ENCODE peak calls at places on chromosomes 16 and 17, in seven cellular contexts. D is activated CD8-positive, alpha-beta memory T cell treated with anti-CD3 and anti-CD28 coated beads for 1 hour; F is left ventricle myocardium superior; A is amygdala; Y is GM12865; O is mucosa of gallbladder; U is lung microvascular endothelial cell. X is an unnamed sample.

GRCh38 chr17:8012996-8013640 is 10.7 kb downstream of the GUCY2D start:
- DNase-seq in D (no peak), F (no peak), A (no peak), Y (no peak), O (no peak), U (no peak), X (no peak)

GRCh38 chr17:44830359-44831269 is 527 bp upstream of the GJC1 start:
- DNase-seq in D (no peak), F (peak), A (no peak), Y (no peak), O (peak), U (peak), X (peak)

GRCh38 chr16:67423634-67424575 is 7.0 kb upstream of the HSD11B2 start:
- DNase-seq in D (no peak), F (no peak), A (no peak), Y (no peak), O (no peak), U (no peak), X (no peak)

GRCh38 chr16:50372611-50373344 is 4.0 kb upstream of the BRD7 start:
- DNase-seq in D (no peak), F (peak), A (no peak), Y (no peak), O (peak), U (no peak), X (peak)

GRCh38 chr16:87628246-87628923 is 26.1 kb downstream of the JPH3 start:
- DNase-seq in D (no peak), F (no peak), A (no peak), Y (no peak), O (no peak), U (no peak), X (no peak)

GRCh38 chr16:85323961-85324253 is 211.6 kb upstream of the CIBAR2 start:
- DNase-seq in D (no peak), F (no peak), A (no peak), Y (no peak), O (no peak), U (no peak), X (no peak)

GRCh38 chr17:8865385-8865784 is 2.1 kb downstream of the PIK3R6 start:
- DNase-seq in D (no peak), F (no peak), A (no peak), Y (no peak), O (no peak), U (no peak), X (no peak)

GRCh38 chr16:2084688-2085625 is 37.2 kb downstream of the TSC2 start:
- DNase-seq in D (no peak), F (no peak), A (no peak), Y (no peak), O (no peak), U (no peak), X (no peak)

GRCh38 chr17:35171834-35172233 is 22.4 kb downstream of the SLC35G3 start:
- DNase-seq in D (no peak), F (no peak), A (no peak), Y (no peak), O (no peak), U (peak), X (peak)

GRCh38 chr17:62819511-62820221 is 11.6 kb upstream of the MARCHF10 start:
- DNase-seq in D (no peak), F (peak), A (no peak), Y (no peak), O (peak), U (peak), X (peak)

GRCh38 chr16:58454178-58454577 is 45.8 kb upstream of the NDRG4 start:
- DNase-seq in D (no peak), F (no peak), A (no peak), Y (no peak), O (no peak), U (no peak), X (no peak)

GRCh38 chr17:64354824-64355535 is 35.7 kb downstream of the PECAM1 start:
- DNase-seq in D (no peak), F (no peak), A (no peak), Y (no peak), O (no peak), U (peak), X (peak)

GRCh38 chr16:16992986-16993783 is 477.6 kb downstream of the XYLT1 start:
- DNase-seq in D (no peak), F (no peak), A (no peak), Y (peak), O (no peak), U (no peak), X (no peak)

GRCh38 chr16:56189990-56190902 is 1.0 kb upstream of the GNAO1 start:
- DNase-seq in D (no peak), F (peak), A (peak), Y (no peak), O (no peak), U (no peak), X (no peak)

GRCh38 chr17:79840204-79840988 is 1.2 kb upstream of the CBX4 start:
- DNase-seq in D (no peak), F (peak), A (no peak), Y (peak), O (no peak), U (peak), X (peak)

GRCh38 chr16:25494292-25494691 is 197.5 kb upstream of the HS3ST4 start:
- DNase-seq in D (no peak), F (no peak), A (no peak), Y (no peak), O (no peak), U (no peak), X (no peak)

GRCh38 chr16:17307501-17307900 is 163.3 kb downstream of the XYLT1 start:
- DNase-seq in D (no peak), F (no peak), A (no peak), Y (no peak), O (peak), U (no peak), X (no peak)

GRCh38 chr17:64036198-64036922 is 15.9 kb upstream of the ICAM2 start:
- DNase-seq in D (no peak), F (no peak), A (no peak), Y (no peak), O (no peak), U (no peak), X (no peak)

GRCh38 chr16:46972971-46973456 is 460 bp downstream of the DNAJA2 start:
- DNase-seq in D (peak), F (peak), A (no peak), Y (peak), O (peak), U (no peak), X (peak)

GRCh38 chr16:4435668-4436067 is 10.0 kb downstream of the DNAJA3 start:
- DNase-seq in D (no peak), F (no peak), A (no peak), Y (no peak), O (no peak), U (no peak), X (no peak)

GRCh38 chr17:17789828-17790672 is 46.7 kb downstream of the SREBF1 start:
- DNase-seq in D (no peak), F (no peak), A (no peak), Y (no peak), O (no peak), U (no peak), X (no peak)

GRCh38 chr16:86392751-86393150 is 117.6 kb upstream of the FOXF1 start:
- DNase-seq in D (no peak), F (no peak), A (no peak), Y (no peak), O (no peak), U (no peak), X (no peak)

GRCh38 chr16:74999208-74999682 is 421 bp downstream of the ZNRF1 start:
- DNase-seq in D (peak), F (peak), A (no peak), Y (peak), O (no peak), U (peak), X (peak)

GRCh38 chr17:63431939-63432804 is 13.9 kb downstream of the CYB561 start:
- DNase-seq in D (no peak), F (no peak), A (no peak), Y (no peak), O (no peak), U (no peak), X (no peak)

GRCh38 chr17:19318611-19319010 is 43.9 kb downstream of the B9D1 start:
- DNase-seq in D (no peak), F (no peak), A (no peak), Y (no peak), O (no peak), U (no peak), X (no peak)

GRCh38 chr17:28839221-28839620 is 3.4 kb downstream of the FAM222B start:
- DNase-seq in D (no peak), F (no peak), A (no peak), Y (no peak), O (no peak), U (peak), X (no peak)

GRCh38 chr17:63696381-63696961 is 3.5 kb downstream of the LIMD2 start:
- DNase-seq in D (no peak), F (no peak), A (no peak), Y (peak), O (no peak), U (peak), X (peak)

GRCh38 chr17:48465884-48466283 is 35.9 kb upstream of the SKAP1 start:
- DNase-seq in D (no peak), F (no peak), A (no peak), Y (no peak), O (no peak), U (no peak), X (no peak)

GRCh38 chr16:57627184-57627871 is 1.1 kb upstream of the ADGRG1 start:
- DNase-seq in D (no peak), F (no peak), A (no peak), Y (no peak), O (no peak), U (peak), X (peak)

GRCh38 chr17:56699186-56699895 is 105.8 kb downstream of the NOG start:
- DNase-seq in D (no peak), F (peak), A (no peak), Y (no peak), O (peak), U (peak), X (peak)

GRCh38 chr16:27374794-27375499 is 27.0 kb upstream of the IL21R start:
- DNase-seq in D (no peak), F (peak), A (peak), Y (peak), O (peak), U (peak), X (peak)

GRCh38 chr17:60631119-60631518 is 31.1 kb downstream of the PPM1D start:
- DNase-seq in D (no peak), F (no peak), A (no peak), Y (no peak), O (no peak), U (no peak), X (no peak)

GRCh38 chr16:87829123-87829980 is 40.0 kb downstream of the SLC7A5 start:
- DNase-seq in D (no peak), F (no peak), A (no peak), Y (no peak), O (no peak), U (no peak), X (no peak)

GRCh38 chr17:47776330-47777197 is 43.5 kb downstream of the TBX21 start:
- DNase-seq in D (peak), F (no peak), A (no peak), Y (peak), O (no peak), U (peak), X (peak)

GRCh38 chr17:1865252-1866037 is 35.6 kb downstream of the RPA1 start:
- DNase-seq in D (peak), F (no peak), A (no peak), Y (peak), O (peak), U (peak), X (peak)

GRCh38 chr17:35129973-35130351 is 8.5 kb downstream of the FNDC8 start:
- DNase-seq in D (no peak), F (no peak), A (no peak), Y (no peak), O (no peak), U (no peak), X (no peak)

GRCh38 chr16:87074635-87075318 is 242.4 kb downstream of the C16orf95 start:
- DNase-seq in D (no peak), F (no peak), A (no peak), Y (peak), O (no peak), U (peak), X (no peak)

GRCh38 chr16:54286330-54287017 is at the start of gene IRX3:
- DNase-seq in D (no peak), F (peak), A (no peak), Y (no peak), O (no peak), U (peak), X (peak)

GRCh38 chr17:65055280-65055707 is 1.2 kb downstream of the GNA13 start:
- DNase-seq in D (no peak), F (no peak), A (no peak), Y (no peak), O (no peak), U (peak), X (no peak)